ENCODE peak calls at places on chromosomes 1 and 21, in six cellular contexts. G is stomach, S is nephron progenitor cell, M is GM13976, I is hepatocyte, Z is heart left ventricle. U is an unnamed sample.

GRCh38 chr1:14339288-14339687 is 259.2 kb upstream of the KAZN start:
- DNase-seq in S (no peak), I (no peak), Z (no peak), G (no peak), M (no peak), U (no peak)

GRCh38 chr1:236502972-236503639 is 20.7 kb upstream of the LGALS8 start:
- DNase-seq in M (no peak), I (peak; percentile 79), Z (peak; percentile 35), G (peak; percentile 62), S (peak; percentile 56), U (peak; percentile 89)

GRCh38 chr1:198679535-198680173 is 40.8 kb downstream of the PTPRC start:
- DNase-seq in Z (no peak), S (no peak), I (no peak), M (no peak), G (no peak), U (no peak)

GRCh38 chr1:39491146-39491921 is at the start of gene BMP8A:
- DNase-seq in I (peak; percentile 79), S (peak; percentile 84), M (peak; percentile 93), Z (peak; percentile 51), G (peak; percentile 80), U (peak; percentile 92)

GRCh38 chr1:36971832-36972231 is 62.5 kb downstream of the GRIK3 start:
- DNase-seq in I (no peak), Z (no peak), G (no peak), M (no peak), S (no peak), U (no peak)

GRCh38 chr21:38920631-38921398 is 115.1 kb downstream of the ETS2 start:
- DNase-seq in S (no peak), G (no peak), Z (no peak), M (no peak), I (no peak), U (peak; percentile 21)

GRCh38 chr1:33332881-33333280 is 12.0 kb upstream of the A3GALT2 start:
- DNase-seq in S (no peak), Z (no peak), G (no peak), I (no peak), M (no peak), U (no peak)

GRCh38 chr1:117605164-117605810 is 561 bp upstream of the TENT5C start:
- DNase-seq in M (no peak), Z (peak; percentile 31), G (peak; percentile 74), I (no peak), S (peak; percentile 51), U (no peak)

GRCh38 chr1:98669355-98670296 is 8.1 kb downstream of the SNX7 start:
- DNase-seq in I (no peak), G (no peak), M (no peak), S (no peak), Z (no peak), U (no peak)

GRCh38 chr1:229410692-229411433 is 23.0 kb downstream of the ACTA1 start:
- DNase-seq in M (no peak), G (peak; percentile 71), Z (peak; percentile 83), S (no peak), I (peak; percentile 87), U (peak; percentile 82)

GRCh38 chr1:183093821-183094287 is 70.6 kb downstream of the LAMC1 start:
- DNase-seq in I (no peak), Z (no peak), S (no peak), G (no peak), M (no peak), U (peak; percentile 65)

GRCh38 chr1:226813671-226814591 is 56.5 kb upstream of the PSEN2 start:
- DNase-seq in I (peak; percentile 19), S (no peak), M (no peak), G (no peak), Z (no peak), U (no peak)

GRCh38 chr1:225845633-225846259 is 35.8 kb downstream of the EPHX1 start:
- DNase-seq in M (peak; percentile 57), I (peak; percentile 83), G (peak; percentile 72), S (peak; percentile 74), Z (peak; percentile 80), U (peak; percentile 96)

GRCh38 chr1:202280595-202280994 is 61.1 kb downstream of the UBE2T start:
- DNase-seq in M (no peak), S (no peak), G (no peak), I (no peak), Z (no peak), U (peak; percentile 31)

GRCh38 chr1:192376387-192376786 is 59.6 kb downstream of the RGS21 start:
- DNase-seq in G (no peak), Z (no peak), M (no peak), I (no peak), S (no peak), U (no peak)
- TF ChIP-seq CTCF in G (no peak), Z (no peak), M (no peak), I (no peak), S (no peak), U (no peak)

GRCh38 chr1:94801919-94802546 is 18.1 kb upstream of the SLC44A3 start:
- DNase-seq in Z (peak; percentile 29), G (no peak), M (peak; percentile 50), I (peak; percentile 78), S (peak; percentile 35), U (peak; percentile 79)
- TF ChIP-seq CTCF in Z (peak; percentile 53), G (peak; percentile 64), M (no peak), I (peak; percentile 83), S (peak; percentile 20), U (peak; percentile 71)

GRCh38 chr1:234607091-234608025 is 2.6 kb downstream of the IRF2BP2 start:
- DNase-seq in S (peak; percentile 20), Z (no peak), M (no peak), G (peak; percentile 38), I (no peak), U (peak; percentile 67)
- TF ChIP-seq CTCF in S (no peak), Z (peak; percentile 15), M (no peak), G (peak; percentile 12), I (no peak), U (peak; percentile 60)

GRCh38 chr1:211724711-211725196 is 49.3 kb upstream of the NEK2 start:
- DNase-seq in S (peak; percentile 56), M (no peak), G (no peak), I (no peak), Z (no peak), U (no peak)

GRCh38 chr1:211723273-211723672 is 47.9 kb upstream of the NEK2 start:
- DNase-seq in S (no peak), Z (no peak), G (no peak), I (no peak), M (no peak), U (no peak)

GRCh38 chr1:211726467-211726866 is 51.0 kb upstream of the NEK2 start:
- DNase-seq in Z (no peak), S (no peak), G (no peak), I (no peak), M (no peak), U (peak; percentile 44)

GRCh38 chr1:211722277-211723175 is 47.1 kb upstream of the NEK2 start:
- DNase-seq in G (no peak), M (no peak), S (no peak), I (peak; percentile 44), Z (no peak), U (no peak)
- TF ChIP-seq CTCF in G (no peak), M (no peak), S (no peak), I (no peak), Z (no peak), U (no peak)

DNA sequence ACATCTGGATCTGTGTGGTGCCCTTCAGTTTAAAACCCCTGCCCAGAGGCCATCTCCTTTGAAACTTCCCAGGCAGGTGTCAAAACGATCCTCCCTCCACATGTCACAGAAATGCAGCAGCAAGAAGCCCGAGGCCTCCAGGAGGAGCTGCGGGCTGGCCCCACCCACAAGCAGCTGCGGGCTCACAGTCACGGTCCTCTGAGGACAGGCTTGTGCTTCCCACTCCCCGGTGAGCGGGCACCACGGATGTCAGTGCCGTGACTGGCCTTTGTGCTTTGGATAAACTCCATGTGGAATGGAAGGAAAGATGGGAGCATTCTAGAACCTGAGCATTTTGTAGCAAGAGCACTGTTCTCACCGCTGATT is 65.8 kb downstream of the SIK1 start:
- DNase-seq in I (peak; percentile 46), S (peak; percentile 38), Z (peak; percentile 62), M (no peak), G (no peak), U (peak; percentile 60)
- TF ChIP-seq CTCF in I (no peak), S (no peak), Z (no peak), M (no peak), G (no peak), U (no peak)

GRCh38 chr1:8776104-8776503 is 41.3 kb downstream of the RERE start:
- DNase-seq in M (no peak), G (no peak), I (no peak), Z (no peak), S (no peak), U (no peak)
- TF ChIP-seq CTCF in M (no peak), G (no peak), I (no peak), Z (no peak), S (no peak), U (peak; percentile 56)

GRCh38 chr1:6596886-6597776 is 5.5 kb downstream of the KLHL21 start:
- DNase-seq in S (no peak), M (no peak), Z (no peak), I (no peak), G (no peak), U (peak; percentile 35)

GRCh38 chr1:6594977-6595740 is 7.5 kb downstream of the KLHL21 start:
- DNase-seq in G (no peak), S (no peak), I (no peak), Z (no peak), M (no peak), U (peak; percentile 25)

GRCh38 chr1:6593810-6594209 is 8.9 kb downstream of the KLHL21 start:
- DNase-seq in S (no peak), I (no peak), M (no peak), Z (no peak), G (no peak), U (no peak)

GRCh38 chr1:6597777-6598131 is 4.9 kb downstream of the KLHL21 start:
- DNase-seq in Z (no peak), M (no peak), G (no peak), I (no peak), S (no peak), U (peak; percentile 35)

GRCh38 chr1:6596351-6596750 is 6.3 kb downstream of the KLHL21 start:
- DNase-seq in S (no peak), Z (no peak), G (no peak), I (no peak), M (no peak), U (no peak)
- TF ChIP-seq CTCF in S (no peak), Z (no peak), G (no peak), I (no peak), M (no peak), U (no peak)

GRCh38 chr1:154857441-154858215 is 12.5 kb downstream of the KCNN3 start:
- DNase-seq in I (no peak), M (no peak), G (no peak), Z (no peak), S (no peak), U (no peak)
- TF ChIP-seq CTCF in I (no peak), M (no peak), G (no peak), Z (no peak), S (no peak), U (no peak)